ENCODE peak calls at places on chromosomes 13 and 19, in six cellular contexts. G is tibial artery, A is endodermal cell, C is A549, V is mucosa of descending colon, Z is esophagus squamous epithelium. K is an unnamed sample.

GRCh38 chr19:35135389-35135909 is 590 bp upstream of the LGI4 start:
- DNase-seq in G (peak), A (peak), C (peak), V (peak), Z (no peak), K (peak)

GRCh38 chr19:44948763-44949374 is 3.0 kb downstream of the APOC2 start:
- DNase-seq in G (no peak), A (no peak), C (no peak), V (no peak), Z (no peak), K (no peak)

GRCh38 chr19:566403-566802 is 6.0 kb upstream of the BSG start:
- DNase-seq in G (no peak), A (no peak), C (no peak), V (no peak), Z (no peak), K (no peak)

GRCh38 chr19:32150605-32151004 is 194.8 kb upstream of the ZNF507 start:
- DNase-seq in G (no peak), A (no peak), C (no peak), V (no peak), Z (no peak), K (no peak)

GRCh38 chr13:44320611-44321010 is 53.0 kb upstream of the SERP2 start:
- DNase-seq in G (no peak), A (no peak), C (no peak), V (no peak), Z (no peak), K (no peak)

GRCh38 chr13:46675016-46675415 is 121.9 kb downstream of the ESD start:
- DNase-seq in G (no peak), A (no peak), C (no peak), V (no peak), Z (no peak), K (no peak)

GRCh38 chr13:27203854-27204253 is 32.2 kb upstream of the USP12 start:
- DNase-seq in G (no peak), A (no peak), C (no peak), V (peak), Z (no peak), K (no peak)

GRCh38 chr13:77048592-77048991 is 21.6 kb upstream of the FBXL3 start:
- DNase-seq in G (no peak), A (peak), C (no peak), V (no peak), Z (no peak), K (no peak)

GRCh38 chr13:77430377-77430951 is 103.6 kb upstream of the MYCBP2 start:
- DNase-seq in G (no peak), A (no peak), C (no peak), V (no peak), Z (no peak), K (no peak)

GRCh38 chr13:52786747-52787146 is 47.1 kb upstream of the CNMD start:
- DNase-seq in G (no peak), A (no peak), C (no peak), V (no peak), Z (no peak), K (no peak)

GRCh38 chr13:37097008-37097579 is 8.4 kb downstream of the CSNK1A1L start:
- DNase-seq in G (no peak), A (no peak), C (no peak), V (no peak), Z (no peak), K (no peak)

GRCh38 chr19:48608798-48609263 is 2.3 kb downstream of the SPACA4 start:
- DNase-seq in G (no peak), A (peak), C (peak), V (peak), Z (no peak), K (no peak)

GRCh38 chr13:72542241-72542640 is 185.2 kb downstream of the MZT1 start:
- DNase-seq in G (no peak), A (peak), C (no peak), V (no peak), Z (no peak), K (no peak)

GRCh38 chr13:73803997-73804396 is 330.2 kb downstream of the KLF12 start:
- DNase-seq in G (no peak), A (no peak), C (no peak), V (no peak), Z (no peak), K (no peak)

GRCh38 chr13:70630247-70630646 is 522.0 kb upstream of the KLHL1 start:
- DNase-seq in G (no peak), A (peak), C (no peak), V (no peak), Z (no peak), K (no peak)

GRCh38 chr13:67366533-67366932 is 136.4 kb upstream of the PCDH9 start:
- DNase-seq in G (no peak), A (no peak), C (no peak), V (no peak), Z (no peak), K (no peak)

GRCh38 chr13:95834134-95834765 is 157.3 kb downstream of the DNAJC3 start:
- DNase-seq in G (peak), A (peak), C (peak), V (peak), Z (no peak), K (peak)

GRCh38 chr13:64414381-64414780 is 2815.8 kb downstream of the PCDH9 start:
- DNase-seq in G (no peak), A (no peak), C (no peak), V (no peak), Z (no peak), K (no peak)

GRCh38 chr13:109095126-109095525 is 465.7 kb downstream of the MYO16 start:
- DNase-seq in G (no peak), A (no peak), C (no peak), V (no peak), Z (no peak), K (no peak)

GRCh38 chr19:50897191-50897607 is 14.0 kb downstream of the KLK4 start:
- DNase-seq in G (no peak), A (no peak), C (no peak), V (no peak), Z (no peak), K (no peak)

GRCh38 chr19:31135841-31136240 is 213.4 kb downstream of the TSHZ3 start:
- DNase-seq in G (no peak), A (no peak), C (no peak), V (no peak), Z (no peak), K (no peak)

GRCh38 chr13:98999635-98999952 is 21.7 kb upstream of the DOCK9 start:
- DNase-seq in G (no peak), A (peak), C (no peak), V (no peak), Z (no peak), K (no peak)

GRCh38 chr19:54208784-54209057 is 8.1 kb downstream of the RPS9 start:
- DNase-seq in G (no peak), A (no peak), C (no peak), V (no peak), Z (no peak), K (no peak)

GRCh38 chr13:49495783-49496762 is at the start of gene PHF11:
- DNase-seq in G (peak), A (peak), C (peak), V (peak), Z (peak), K (peak)

GRCh38 chr13:64639206-64639605 is 2590.9 kb downstream of the PCDH9 start:
- DNase-seq in G (no peak), A (no peak), C (no peak), V (no peak), Z (no peak), K (no peak)

GRCh38 chr19:19432732-19433131 is 27.3 kb downstream of the GATAD2A start:
- DNase-seq in G (no peak), A (no peak), C (no peak), V (no peak), Z (no peak), K (no peak)

GRCh38 chr19:44847144-44848035 is 1.3 kb downstream of the NECTIN2 start:
- DNase-seq in G (peak), A (peak), C (peak), V (peak), Z (no peak), K (no peak)

GRCh38 chr19:405138-405965 is 3.6 kb downstream of the C2CD4C start:
- DNase-seq in G (no peak), A (peak), C (no peak), V (peak), Z (no peak), K (no peak)

GRCh38 chr19:3047307-3048189 is 14.7 kb downstream of the TLE5 start:
- DNase-seq in G (peak), A (peak), C (peak), V (peak), Z (no peak), K (no peak)

GRCh38 chr19:14116918-14117578 is 514 bp downstream of the PRKACA start:
- DNase-seq in G (peak), A (peak), C (no peak), V (peak), Z (peak), K (peak)

GRCh38 chr19:45340232-45340898 is at the start of gene KLC3:
- DNase-seq in G (no peak), A (peak), C (peak), V (peak), Z (no peak), K (no peak)

GRCh38 chr19:47542030-47542475 is 27.2 kb upstream of the NAPA start:
- DNase-seq in G (no peak), A (no peak), C (no peak), V (no peak), Z (no peak), K (peak)

GRCh38 chr13:30065181-30065580 is 214.8 kb upstream of the UBL3 start:
- DNase-seq in G (no peak), A (no peak), C (no peak), V (no peak), Z (no peak), K (no peak)

GRCh38 chr13:41562083-41562482 is 104.7 kb downstream of the RGCC start:
- DNase-seq in G (no peak), A (no peak), C (no peak), V (peak), Z (no peak), K (no peak)

GRCh38 chr19:461664-462551 is 1.1 kb upstream of the SHC2 start:
- DNase-seq in G (no peak), A (peak), C (no peak), V (peak), Z (no peak), K (no peak)

GRCh38 chr19:22784051-22784450 is at the start of gene ZNF99:
- DNase-seq in G (peak), A (no peak), C (no peak), V (peak), Z (no peak), K (no peak)

GRCh38 chr19:485583-486236 is 10.6 kb upstream of the MADCAM1 start:
- DNase-seq in G (peak), A (peak), C (no peak), V (no peak), Z (no peak), K (no peak)

GRCh38 chr19:1364070-1364719 is 19.5 kb upstream of the NDUFS7 start:
- DNase-seq in G (no peak), A (no peak), C (no peak), V (no peak), Z (no peak), K (no peak)

GRCh38 chr19:4647676-4648644 is 8.6 kb downstream of the TNFAIP8L1 start:
- DNase-seq in G (no peak), A (peak), C (no peak), V (no peak), Z (no peak), K (no peak)
- TF ChIP-seq CTCF in G (no peak), A (peak), C (no peak), V (no peak), Z (no peak), K (no peak)

GRCh38 chr19:42242512-42243409 is at the start of gene GSK3A:
- DNase-seq in G (peak), A (peak), C (peak), V (peak), Z (peak), K (peak)

GRCh38 chr19:42242071-42242511 is 311 bp downstream of the GSK3A start:
- DNase-seq in G (no peak), A (no peak), C (no peak), V (peak), Z (no peak), K (no peak)

GRCh38 chr19:42246869-42247630 is 4.6 kb upstream of the GSK3A start:
- DNase-seq in G (no peak), A (no peak), C (no peak), V (no peak), Z (no peak), K (no peak)

GRCh38 chr19:42246143-42246868 is 3.9 kb upstream of the GSK3A start:
- DNase-seq in G (peak), A (peak), C (peak), V (peak), Z (no peak), K (no peak)

DNA sequence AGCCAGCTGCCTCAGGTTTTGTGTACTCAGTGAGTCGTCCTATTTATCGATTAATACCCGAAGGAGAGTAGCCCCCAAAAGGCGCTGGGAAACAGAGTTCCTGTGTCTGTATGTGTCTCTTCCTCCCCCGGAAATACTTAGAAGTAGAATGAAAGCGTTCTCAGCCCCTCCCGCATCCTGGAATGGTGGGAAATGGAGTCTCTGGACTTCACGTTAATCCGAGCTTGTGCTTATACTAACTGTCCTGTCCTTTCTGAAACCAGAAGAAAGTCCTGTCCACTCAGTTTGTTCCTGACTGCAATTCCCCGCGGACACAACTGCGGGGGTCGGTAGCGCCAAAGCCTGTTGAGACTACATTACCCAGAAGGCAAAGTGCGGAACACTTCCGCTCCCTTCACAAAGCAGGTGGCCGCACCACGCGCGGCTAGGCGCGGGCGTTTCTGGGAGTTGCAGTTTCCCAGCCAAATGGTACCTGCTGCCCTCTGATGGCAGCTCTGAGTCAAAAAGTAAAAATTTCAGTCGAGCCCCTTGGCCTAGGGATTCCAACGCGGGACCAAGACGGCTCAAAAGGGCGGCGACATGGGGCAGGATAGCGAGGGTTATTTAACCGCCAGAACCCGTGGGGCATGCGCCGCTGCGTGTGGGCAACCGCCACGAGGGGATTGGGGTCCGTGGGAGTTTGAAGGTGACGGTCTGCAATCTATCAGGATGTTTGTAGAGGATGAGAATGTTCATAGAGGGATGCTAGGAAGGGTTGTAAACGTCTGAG is 2.2 kb upstream of the GSK3A start:
- DNase-seq in G (peak), A (peak), C (peak), V (peak), Z (peak), K (peak)
- TF ChIP-seq CTCF in G (peak), A (peak), C (peak), V (peak), Z (peak), K (peak)

GRCh38 chr19:16385296-16385695 is 60.7 kb downstream of the KLF2 start:
- DNase-seq in G (no peak), A (no peak), C (no peak), V (no peak), Z (no peak), K (no peak)

GRCh38 chr19:16382775-16383543 is 58.3 kb downstream of the KLF2 start:
- DNase-seq in G (peak), A (peak), C (peak), V (peak), Z (no peak), K (peak)

GRCh38 chr19:16381756-16382401 is 57.3 kb downstream of the KLF2 start:
- DNase-seq in G (peak), A (no peak), C (no peak), V (no peak), Z (no peak), K (no peak)

GRCh38 chr19:16384688-16385087 is 60.1 kb downstream of the KLF2 start:
- DNase-seq in G (no peak), A (no peak), C (no peak), V (no peak), Z (no peak), K (no peak)

DNA sequence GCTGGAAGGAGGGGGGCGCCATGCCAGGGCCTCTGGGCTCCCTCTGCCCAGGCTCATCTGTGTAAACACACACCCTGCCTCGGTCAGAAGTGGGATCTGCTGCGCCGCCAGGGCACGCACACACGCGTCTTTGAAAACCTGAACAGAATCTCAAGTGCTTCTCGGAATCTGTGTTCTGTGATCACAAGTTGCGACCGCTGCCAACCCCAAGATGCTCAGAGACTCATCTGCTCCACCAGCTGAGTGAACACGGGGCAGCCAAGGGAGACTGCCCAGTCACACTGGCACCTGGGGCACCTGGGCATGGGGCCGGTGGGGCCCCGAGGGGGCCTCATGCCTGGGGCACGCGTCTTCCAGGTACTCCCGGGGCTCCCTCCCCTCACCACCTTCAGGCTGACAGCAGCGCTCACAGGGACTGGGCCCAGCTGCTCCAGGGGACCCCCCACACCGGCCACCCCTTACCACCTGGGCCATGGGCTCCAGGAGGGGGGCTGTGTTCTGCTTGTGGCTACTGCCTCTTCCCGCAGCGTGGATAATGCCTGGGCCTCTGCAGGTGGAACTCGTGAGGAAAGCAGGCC is 59.0 kb downstream of the KLF2 start:
- DNase-seq in G (no peak), A (no peak), C (no peak), V (no peak), Z (no peak), K (no peak)
- TF ChIP-seq CTCF in G (no peak), A (peak), C (no peak), V (no peak), Z (peak), K (peak)

DNA sequence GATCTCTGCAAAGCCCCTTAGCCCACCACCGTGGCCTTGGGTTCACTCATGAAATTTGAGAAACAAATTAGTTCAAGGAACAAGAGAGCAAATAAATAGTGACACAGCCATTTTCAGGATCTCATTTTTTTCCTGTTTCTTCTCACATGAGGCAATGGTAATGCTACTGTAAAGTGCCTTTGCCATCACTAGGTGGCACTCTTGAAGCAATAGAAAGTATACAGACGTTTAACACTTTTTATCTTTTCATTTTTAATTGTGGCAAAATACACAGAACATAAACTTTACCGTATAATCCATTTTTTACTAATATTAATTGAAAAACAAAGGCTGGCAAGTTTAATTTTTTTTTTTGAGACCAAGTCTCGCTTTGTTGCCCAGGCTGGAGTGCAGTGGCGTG is 76.9 kb upstream of the ZNF835 start:
- DNase-seq in G (no peak), A (no peak), C (no peak), V (no peak), Z (no peak), K (no peak)
- TF ChIP-seq CTCF in G (peak), A (peak), C (no peak), V (no peak), Z (peak), K (no peak)

GRCh38 chr19:52602931-52603330 is 32.8 kb downstream of the ZNF701 start:
- DNase-seq in G (no peak), A (no peak), C (no peak), V (no peak), Z (no peak), K (no peak)

GRCh38 chr19:52600639-52601024 is 30.5 kb downstream of the ZNF701 start:
- DNase-seq in G (peak), A (no peak), C (no peak), V (peak), Z (no peak), K (peak)

GRCh38 chr19:52599241-52599640 is 29.2 kb downstream of the ZNF701 start:
- DNase-seq in G (no peak), A (no peak), C (no peak), V (no peak), Z (no peak), K (no peak)

GRCh38 chr19:52603558-52604207 is 33.6 kb downstream of the ZNF701 start:
- DNase-seq in G (no peak), A (no peak), C (no peak), V (no peak), Z (no peak), K (no peak)

GRCh38 chr19:52601025-52601973 is 31.2 kb downstream of the ZNF701 start:
- DNase-seq in G (peak), A (peak), C (no peak), V (peak), Z (peak), K (peak)
- TF ChIP-seq CTCF in G (peak), A (peak), C (no peak), V (no peak), Z (peak), K (peak)

DNA sequence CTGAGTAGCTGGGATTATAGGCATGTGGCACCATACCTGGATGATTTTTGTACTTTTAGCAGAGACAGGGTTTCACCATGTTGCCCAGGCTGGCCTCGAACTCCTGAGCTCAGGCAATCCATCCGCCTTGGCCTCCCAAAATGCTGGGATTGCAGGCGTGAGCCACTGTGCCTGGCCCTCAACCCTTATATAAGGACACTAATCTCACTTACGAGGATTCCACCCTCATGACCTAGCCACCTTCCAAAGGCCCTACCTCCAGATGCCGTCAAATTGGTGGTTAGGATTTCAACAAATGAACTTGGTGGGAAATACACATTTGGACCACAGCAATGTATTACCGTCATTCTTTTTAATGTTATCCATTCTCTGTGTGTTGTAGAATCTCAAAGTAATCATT is 61.0 kb downstream of the ING1 start:
- DNase-seq in G (no peak), A (no peak), C (no peak), V (no peak), Z (no peak), K (no peak)
- TF ChIP-seq CTCF in G (no peak), A (no peak), C (no peak), V (no peak), Z (no peak), K (no peak)

GRCh38 chr19:10142701-10143375 is 23.1 kb upstream of the EIF3G start:
- DNase-seq in G (no peak), A (no peak), C (no peak), V (peak), Z (no peak), K (no peak)
- TF ChIP-seq CTCF in G (no peak), A (no peak), C (no peak), V (no peak), Z (no peak), K (no peak)